ENCODE peak calls at places on chromosomes 7 and 10, in eight cellular contexts. B is OCI-LY7, H is hepatocyte, M is neuronal stem cell, G is tibial artery, V is heart left ventricle, A is stomach, L is PC-3. Q is an unnamed sample.

GRCh38 chr7:140231779-140232491 is 55.2 kb upstream of the KDM7A start:
- DNase-seq in A (peak), M (no peak), G (no peak), L (peak), B (no peak), H (no peak), V (no peak), Q (no peak)

GRCh38 chr7:27156901-27157716 is 634 bp upstream of the HOXA7 start:
- DNase-seq in L (no peak), V (peak), H (no peak), M (no peak), A (peak), G (no peak), B (no peak), Q (no peak)

GRCh38 chr10:113007821-113008220 is 57.8 kb downstream of the TCF7L2 start:
- DNase-seq in V (no peak), G (no peak), B (no peak), H (no peak), M (no peak), L (no peak), A (no peak), Q (no peak)

GRCh38 chr7:73721237-73721848 is 1.9 kb upstream of the STX1A start:
- DNase-seq in H (no peak), B (no peak), L (peak), V (peak), M (no peak), A (peak), G (peak), Q (no peak)

GRCh38 chr7:103865442-103865841 is 124.0 kb downstream of the RELN start:
- DNase-seq in A (no peak), H (no peak), L (no peak), G (no peak), V (no peak), B (no peak), M (no peak), Q (no peak)

GRCh38 chr10:118459642-118460193 is 117.6 kb upstream of the FAM204A start:
- DNase-seq in G (peak), V (peak), B (peak), L (peak), M (peak), A (peak), H (peak), Q (no peak)

GRCh38 chr10:34985823-34986222 is 104.3 kb downstream of the CUL2 start:
- DNase-seq in V (no peak), B (no peak), H (no peak), A (no peak), M (no peak), G (no peak), L (peak), Q (no peak)

GRCh38 chr10:124744047-124744687 is at the start of gene FAM53B:
- DNase-seq in H (peak), V (peak), A (peak), M (peak), L (peak), G (peak), B (peak), Q (no peak)

GRCh38 chr10:73889014-73889413 is 14.7 kb upstream of the CAMK2G start:
- DNase-seq in V (peak), A (peak), M (no peak), B (no peak), L (peak), G (peak), H (peak), Q (no peak)

GRCh38 chr7:33719059-33719581 is 186.2 kb upstream of the BMPER start:
- DNase-seq in M (no peak), A (no peak), B (no peak), V (peak), G (peak), L (no peak), H (no peak), Q (no peak)

GRCh38 chr10:28077889-28078288 is 79.0 kb upstream of the ODAD2 start:
- DNase-seq in L (peak), V (no peak), G (no peak), B (no peak), M (peak), H (no peak), A (no peak), Q (no peak)

GRCh38 chr7:24755096-24755495 is 2.2 kb downstream of the GSDME start:
- DNase-seq in H (no peak), B (no peak), A (no peak), M (no peak), V (no peak), L (no peak), G (no peak), Q (no peak)

GRCh38 chr7:36408589-36408988 is 18.9 kb downstream of the ANLN start:
- DNase-seq in A (no peak), V (no peak), B (no peak), H (no peak), M (no peak), G (no peak), L (peak), Q (no peak)

GRCh38 chr7:66016131-66016461 is 34.1 kb upstream of the GUSB start:
- DNase-seq in G (no peak), V (no peak), M (no peak), L (peak), A (no peak), B (no peak), H (peak), Q (no peak)

GRCh38 chr10:75294518-75294865 is 58.7 kb upstream of the COMTD1 start:
- DNase-seq in M (no peak), H (no peak), L (no peak), A (no peak), G (peak), V (peak), B (no peak), Q (no peak)

GRCh38 chr7:145269418-145270161 is 433.7 kb upstream of the TPK1 start:
- DNase-seq in L (peak), H (no peak), V (no peak), G (no peak), A (no peak), B (no peak), M (no peak), Q (no peak)

GRCh38 chr7:81857385-81857784 is 87.5 kb upstream of the HGF start:
- DNase-seq in B (no peak), V (no peak), G (no peak), H (no peak), L (peak), M (no peak), A (no peak), Q (no peak)

GRCh38 chr7:138962561-138963270 is 18.5 kb downstream of the KIAA1549 start:
- DNase-seq in M (no peak), B (no peak), H (no peak), L (no peak), V (no peak), A (no peak), G (no peak), Q (no peak)

GRCh38 chr10:58590152-58590551 is 77.5 kb downstream of the BICC1 start:
- DNase-seq in B (no peak), A (no peak), L (peak), G (no peak), H (peak), M (no peak), V (peak), Q (no peak)

GRCh38 chr7:116173051-116174028 is 37.0 kb upstream of the TES start:
- DNase-seq in A (no peak), G (no peak), M (peak), B (peak), L (peak), H (peak), V (no peak), Q (no peak)

GRCh38 chr7:151130741-151131157 is 36.7 kb downstream of the GBX1 start:
- DNase-seq in V (peak), A (no peak), M (no peak), H (no peak), B (no peak), L (no peak), G (no peak), Q (no peak)

GRCh38 chr7:75038508-75038907 is 35.1 kb downstream of the RCC1L start:
- DNase-seq in G (no peak), L (no peak), M (no peak), V (no peak), H (no peak), A (no peak), B (peak), Q (no peak)

GRCh38 chr10:5776150-5776880 is 36.9 kb downstream of the GDI2 start:
- DNase-seq in M (no peak), V (no peak), H (no peak), A (no peak), B (no peak), G (no peak), L (no peak), Q (no peak)

GRCh38 chr10:102004376-102004775 is 51.6 kb downstream of the ARMH3 start:
- DNase-seq in B (no peak), G (no peak), V (no peak), A (no peak), M (no peak), L (no peak), H (no peak), Q (no peak)

GRCh38 chr10:72124984-72125383 is 36.6 kb upstream of the SPOCK2 start:
- DNase-seq in L (no peak), M (no peak), V (no peak), B (no peak), A (no peak), G (no peak), H (no peak), Q (no peak)
- H3K27ac ChIP-seq in L (no peak), M (no peak), V (no peak), B (no peak), A (no peak), G (no peak), H (no peak), Q (no peak)

DNA sequence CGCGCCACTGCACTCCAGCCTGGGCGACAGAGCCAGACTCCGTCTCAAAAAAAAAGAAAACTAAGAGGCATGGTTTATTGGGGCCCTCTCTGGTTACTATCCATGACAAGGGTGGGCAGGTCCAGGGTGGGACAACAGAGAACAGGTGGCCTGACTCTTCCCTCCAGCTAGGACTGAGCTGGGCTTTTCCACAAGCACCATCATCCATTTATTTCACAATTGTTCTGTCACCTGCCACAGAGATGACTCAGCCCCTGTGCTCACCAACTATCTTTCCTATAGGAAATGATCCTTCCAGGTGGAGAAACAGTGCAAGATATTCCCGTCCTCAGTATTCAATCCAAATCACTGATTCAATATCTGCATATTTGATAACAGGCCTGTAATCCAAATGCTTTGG is 44.9 kb upstream of the MYL10 start:
- DNase-seq in V (no peak), A (no peak), B (no peak), H (peak), M (no peak), G (no peak), L (peak), Q (no peak)
- H3K4me3 ChIP-seq in V (no peak), A (no peak), B (no peak), H (no peak), M (no peak), G (no peak), L (no peak), Q (no peak)

GRCh38 chr10:49297818-49298665 is 928 bp upstream of the C10orf71 start:
- DNase-seq in M (no peak), G (no peak), L (no peak), A (no peak), B (no peak), H (no peak), V (peak), Q (no peak)
- H3K27ac ChIP-seq in M (no peak), G (peak), L (no peak), A (no peak), B (no peak), H (no peak), V (peak), Q (no peak)

GRCh38 chr10:86673827-86674581 is 5.7 kb downstream of the LDB3 start:
- DNase-seq in G (peak), B (no peak), H (no peak), M (no peak), V (peak), L (no peak), A (no peak), Q (no peak)
- H3K4me3 ChIP-seq in G (peak), B (no peak), H (no peak), M (no peak), V (peak), L (no peak), A (no peak), Q (no peak)

DNA sequence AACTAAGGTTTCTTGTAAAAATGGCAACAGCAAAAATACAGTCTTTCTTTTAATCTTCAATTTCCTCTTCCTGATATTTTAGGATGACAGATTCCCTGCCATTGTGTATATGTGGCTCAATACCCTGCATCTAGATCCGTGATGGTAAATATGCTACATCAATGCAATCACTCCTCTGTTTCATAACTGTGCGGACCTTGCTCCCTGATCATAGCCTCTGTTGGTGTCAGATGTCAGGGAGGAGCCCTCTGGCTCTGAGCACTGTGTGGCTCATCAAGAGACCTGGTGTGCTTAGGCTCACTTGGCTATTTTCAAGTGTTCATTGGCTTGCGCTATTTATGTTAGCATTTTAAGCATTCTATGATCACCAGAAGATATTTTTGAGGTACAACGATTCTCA is 33.0 kb upstream of the AGR3 start:
- DNase-seq in B (no peak), M (no peak), A (no peak), V (no peak), H (no peak), G (no peak), L (peak), Q (no peak)
- H3K27ac ChIP-seq in B (no peak), M (no peak), A (no peak), V (no peak), H (no peak), G (no peak), L (peak), Q (no peak)

GRCh38 chr7:41630741-41631140 is 72.1 kb downstream of the INHBA start:
- DNase-seq in A (no peak), V (no peak), H (no peak), B (no peak), L (no peak), M (no peak), G (no peak), Q (no peak)
- H3K4me3 ChIP-seq in A (no peak), V (no peak), H (no peak), B (no peak), L (no peak), M (no peak), G (no peak), Q (no peak)

GRCh38 chr10:103852189-103852711 is 3.1 kb downstream of the SH3PXD2A start:
- DNase-seq in H (peak), M (no peak), A (no peak), G (peak), L (no peak), V (peak), B (no peak), Q (no peak)
- H3K27ac ChIP-seq in H (peak), M (no peak), A (peak), G (no peak), L (no peak), V (peak), B (no peak), Q (peak)

DNA sequence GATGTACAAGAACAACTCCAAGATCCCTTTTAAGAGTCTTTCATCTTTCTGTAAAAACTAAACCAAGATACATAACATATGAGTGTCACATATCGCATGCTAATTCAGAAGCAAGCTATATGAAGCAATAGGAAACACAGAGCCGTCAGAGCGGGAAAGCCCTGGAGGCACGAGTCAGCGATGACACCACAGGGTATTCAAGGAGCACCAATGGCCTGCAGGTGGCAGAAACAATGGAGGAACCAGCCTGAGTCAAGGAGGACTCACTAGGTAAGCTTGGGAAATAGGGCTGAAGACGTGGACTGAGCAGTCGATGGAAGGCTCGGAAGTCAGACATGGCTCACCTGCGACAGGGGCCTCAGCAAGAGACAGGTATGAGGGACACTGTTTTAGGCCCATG is 214.4 kb downstream of the FAM107B start:
- DNase-seq in L (peak), V (no peak), M (no peak), B (peak), A (peak), H (no peak), G (no peak), Q (no peak)
- H3K4me3 ChIP-seq in L (no peak), V (no peak), M (no peak), B (peak), A (no peak), H (no peak), G (no peak), Q (no peak)

GRCh38 chr7:108345710-108346336 is 110.4 kb downstream of the NRCAM start:
- DNase-seq in B (no peak), H (no peak), A (no peak), V (no peak), L (no peak), G (no peak), M (no peak), Q (no peak)

GRCh38 chr7:108335264-108335918 is 120.8 kb downstream of the NRCAM start:
- DNase-seq in B (no peak), G (no peak), L (no peak), M (no peak), H (peak), V (no peak), A (no peak), Q (no peak)

GRCh38 chr7:108340856-108341411 is 115.3 kb downstream of the NRCAM start:
- DNase-seq in B (no peak), H (peak), V (no peak), M (no peak), L (peak), A (peak), G (no peak), Q (no peak)
- H3K27ac ChIP-seq in B (no peak), H (peak), V (no peak), M (no peak), L (no peak), A (peak), G (no peak), Q (no peak)